ENCODE peak calls at places on chromosomes 7 and 10, in six cellular contexts. Q is GM23248, B is hepatocyte, S is PC-3, P is GM23338, U is neural progenitor cell. L is an unnamed sample. For H3K4me1, the result is how much of the 10 kb centered on the place peaks cover.

GRCh38 chr7:70092314-70093303 is 494.3 kb downstream of the AUTS2 start:
- DNase-seq in P (no peak), B (peak), U (no peak), Q (no peak), S (no peak), L (no peak)

GRCh38 chr10:17737021-17737965 is 14.7 kb upstream of the TMEM236 start:
- DNase-seq in S (peak), P (peak), Q (peak), U (peak), B (peak), L (peak)

GRCh38 chr7:151518105-151518780 is 1.5 kb downstream of the RHEB start:
- DNase-seq in S (peak), Q (peak), P (peak), B (peak), U (peak), L (peak)

GRCh38 chr7:44224951-44225565 is 24.3 kb downstream of the YKT6 start:
- DNase-seq in B (no peak), P (no peak), U (no peak), S (no peak), Q (no peak), L (no peak)

GRCh38 chr10:99595770-99596465 is 24.3 kb downstream of the SLC25A28 start:
- DNase-seq in Q (peak), B (peak), U (peak), S (no peak), P (peak), L (no peak)

GRCh38 chr7:112395411-112395810 is 54.8 kb upstream of the IFRD1 start:
- DNase-seq in B (no peak), Q (no peak), S (no peak), P (no peak), U (no peak), L (no peak)

GRCh38 chr10:67075381-67076001 is 149.7 kb downstream of the LRRTM3 start:
- DNase-seq in U (no peak), Q (no peak), S (no peak), P (no peak), B (peak), L (no peak)

GRCh38 chr7:100189061-100189460 is 11.3 kb downstream of the STAG3 start:
- DNase-seq in U (no peak), Q (no peak), S (no peak), B (no peak), P (no peak), L (peak)

GRCh38 chr10:4162571-4163286 is 377.7 kb upstream of the KLF6 start:
- DNase-seq in U (no peak), S (no peak), B (no peak), P (no peak), Q (no peak), L (no peak)

GRCh38 chr10:15476337-15476736 is 105.2 kb upstream of the FAM171A1 start:
- DNase-seq in S (no peak), B (no peak), P (no peak), Q (no peak), U (no peak), L (no peak)

GRCh38 chr10:86257683-86258082 is 108.9 kb downstream of the GRID1 start:
- DNase-seq in Q (no peak), P (no peak), U (no peak), B (no peak), S (no peak), L (no peak)

GRCh38 chr10:44569193-44570091 is 184.5 kb upstream of the CXCL12 start:
- DNase-seq in B (no peak), U (no peak), P (no peak), S (no peak), Q (peak), L (no peak)

GRCh38 chr7:11430112-11430511 is 401.9 kb downstream of the THSD7A start:
- DNase-seq in P (no peak), S (no peak), U (no peak), Q (no peak), B (no peak), L (no peak)

GRCh38 chr7:142503036-142503435 is 245.2 kb upstream of the PRSS58 start:
- DNase-seq in U (no peak), P (no peak), S (no peak), Q (no peak), B (no peak), L (no peak)

GRCh38 chr10:132364594-132364970 is 32.4 kb upstream of the PWWP2B start:
- DNase-seq in U (no peak), S (no peak), P (no peak), Q (peak), B (peak), L (no peak)

GRCh38 chr7:92843034-92843760 is 6.8 kb upstream of the CDK6 start:
- DNase-seq in B (no peak), S (no peak), U (no peak), P (no peak), Q (peak), L (no peak)

GRCh38 chr10:61410353-61410752 is 42.8 kb downstream of the TMEM26 start:
- DNase-seq in Q (no peak), P (peak), S (no peak), U (no peak), B (no peak), L (no peak)

GRCh38 chr10:95793401-95794045 is 37.6 kb downstream of the ENTPD1 start:
- DNase-seq in Q (no peak), P (no peak), S (no peak), B (no peak), U (no peak), L (no peak)

GRCh38 chr10:97532935-97533671 is 34.4 kb downstream of the UBTD1 start:
- DNase-seq in S (no peak), U (peak), Q (peak), B (no peak), P (peak), L (no peak)

GRCh38 chr7:150972094-150972493 is 6.0 kb downstream of the KCNH2 start:
- DNase-seq in U (peak), Q (no peak), S (no peak), B (no peak), P (no peak), L (no peak)

GRCh38 chr10:122329416-122329815 is 45.1 kb upstream of the PLEKHA1 start:
- DNase-seq in B (no peak), U (no peak), S (no peak), P (no peak), Q (no peak), L (no peak)

GRCh38 chr10:42780456-42780855 is 2.1 kb upstream of the BMS1 start:
- DNase-seq in P (no peak), Q (no peak), U (no peak), S (no peak), B (no peak), L (no peak)

GRCh38 chr7:80508440-80508839 is 3.4 kb downstream of the GNAT3 start:
- DNase-seq in P (no peak), U (no peak), S (no peak), Q (peak), B (no peak), L (no peak)

GRCh38 chr10:26777686-26778085 is 80.2 kb downstream of the PDSS1 start:
- DNase-seq in S (no peak), U (no peak), B (no peak), P (no peak), Q (no peak), L (no peak)

GRCh38 chr10:81848931-81849330 is 26.1 kb upstream of the NRG3 start:
- DNase-seq in P (no peak), B (no peak), S (no peak), Q (no peak), U (no peak), L (no peak)

GRCh38 chr7:4066626-4067475 is 615.2 kb upstream of the FOXK1 start:
- DNase-seq in Q (no peak), S (no peak), B (no peak), P (no peak), U (peak), L (no peak)

GRCh38 chr7:159130199-159130775 is 14.4 kb downstream of the VIPR2 start:
- DNase-seq in Q (no peak), S (no peak), B (no peak), P (no peak), U (no peak), L (no peak)
- TF ChIP-seq EZH2phosphoT487 in Q (no peak), S (no peak), B (no peak), P (no peak), U (no peak), L (no peak)

DNA sequence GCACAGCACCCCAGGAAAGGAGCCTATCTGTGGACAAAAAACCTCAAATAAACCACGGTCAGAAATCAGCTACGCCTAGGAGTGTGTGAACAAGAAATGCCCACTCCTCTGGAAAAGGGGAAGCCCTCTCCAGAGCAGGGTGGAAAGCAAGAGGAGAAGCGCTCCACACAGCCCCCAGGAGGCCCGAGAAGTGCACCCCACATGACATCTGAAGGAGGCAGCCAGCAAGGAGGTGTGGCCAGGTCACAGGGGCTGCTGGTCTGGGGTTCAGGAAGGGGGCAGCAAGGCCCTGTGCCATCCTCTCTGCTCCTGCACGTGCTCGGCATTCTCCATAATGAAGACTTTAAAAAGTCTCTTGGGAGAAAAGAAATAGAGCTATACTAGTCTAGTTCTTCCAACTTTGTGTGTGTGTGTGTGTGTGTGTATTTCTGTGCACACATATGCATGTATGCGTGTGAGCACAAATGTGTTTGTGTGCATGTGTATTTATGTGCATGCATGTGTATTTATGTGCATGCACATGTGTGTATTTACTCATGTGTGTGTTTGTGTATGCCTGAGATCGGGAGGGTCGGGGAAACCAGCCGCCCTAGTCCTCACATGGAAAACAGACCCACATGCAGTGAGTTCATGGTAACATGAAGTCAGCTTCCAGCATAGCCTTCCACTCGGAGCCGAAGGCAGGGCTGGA is 76.4 kb downstream of the TNS3 start:
- DNase-seq in U (no peak), P (no peak), Q (no peak), S (no peak), B (no peak), L (no peak)
- H3K4me1 ChIP-seq in U (under half), P (under half), Q (under half), S (under half), B (half or more), L (under half)

GRCh38 chr10:101780187-101780817 is 2.9 kb downstream of the NPM3 start:
- DNase-seq in S (no peak), U (peak), Q (no peak), P (peak), B (no peak), L (peak)
- H3K4me3 ChIP-seq in S (peak), U (peak), Q (peak), P (peak), B (no peak), L (peak)

GRCh38 chr7:29923231-29923630 is 66.4 kb downstream of the SCRN1 start:
- DNase-seq in S (no peak), P (no peak), U (no peak), B (no peak), Q (no peak), L (no peak)

GRCh38 chr7:29919790-29920189 is 69.8 kb downstream of the SCRN1 start:
- DNase-seq in U (no peak), Q (no peak), S (no peak), P (no peak), B (no peak), L (no peak)

GRCh38 chr7:29918850-29919249 is 70.8 kb downstream of the SCRN1 start:
- DNase-seq in S (no peak), Q (no peak), U (no peak), P (no peak), B (no peak), L (no peak)

GRCh38 chr7:29921404-29922010 is 68.1 kb downstream of the SCRN1 start:
- DNase-seq in B (peak), S (peak), Q (peak), P (peak), U (peak), L (peak)

GRCh38 chr7:29920491-29920890 is 69.1 kb downstream of the SCRN1 start:
- DNase-seq in P (no peak), Q (no peak), S (peak), B (no peak), U (no peak), L (no peak)
- TF ChIP-seq EZH2phosphoT487 in P (no peak), Q (no peak), S (no peak), B (no peak), U (no peak), L (no peak)

DNA sequence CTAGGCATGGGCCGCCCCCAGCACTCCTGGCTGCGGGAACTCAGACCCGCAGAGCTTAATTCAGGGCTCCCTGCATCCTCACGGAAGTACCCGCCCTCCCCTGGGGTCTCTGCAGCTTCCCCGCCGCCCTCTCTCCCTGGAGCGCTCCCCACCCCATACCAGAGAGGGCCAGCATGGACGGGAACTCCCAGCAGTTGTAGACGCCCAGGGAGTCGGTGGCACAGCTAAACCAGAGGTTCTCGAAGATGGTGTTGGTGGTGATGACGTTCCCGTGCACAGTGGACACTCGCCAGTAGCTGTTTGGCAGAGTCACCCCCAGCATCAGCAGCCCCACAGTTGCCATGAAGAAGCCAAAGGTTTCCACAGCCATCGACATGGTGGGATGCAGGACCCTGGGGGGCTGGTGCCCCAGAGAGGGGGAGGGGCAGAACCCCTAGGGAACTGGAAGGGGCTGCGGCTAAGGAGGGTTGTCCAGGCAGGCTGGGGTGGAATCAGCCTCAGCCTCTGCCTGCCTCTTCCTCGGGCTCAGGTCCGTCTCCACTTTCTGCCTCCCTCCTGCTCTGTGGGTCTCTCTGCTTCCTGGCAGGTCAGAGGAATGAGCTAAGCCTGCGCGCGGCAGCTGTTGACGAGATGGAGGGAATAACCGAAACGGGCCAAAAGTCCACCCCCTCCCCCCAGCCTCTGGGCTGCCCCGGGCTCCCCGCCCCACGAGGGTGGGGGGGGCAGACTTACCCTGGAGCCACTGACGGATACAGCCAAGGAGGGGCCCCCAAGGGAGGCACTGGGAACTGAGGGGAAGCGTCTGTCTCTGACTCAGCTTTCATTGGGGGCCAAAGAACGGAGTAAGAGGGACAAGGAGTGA is at the start of gene CLDN15:
- DNase-seq in S (no peak), B (peak), U (no peak), P (no peak), Q (peak), L (no peak)
- H3K4me1 ChIP-seq in S (under half), B (under half), U (under half), P (under half), Q (under half), L (under half)

GRCh38 chr7:55288070-55288824 is 76.9 kb upstream of the LANCL2 start:
- DNase-seq in Q (peak), U (no peak), B (no peak), S (no peak), P (no peak), L (no peak)
- H3K4me3 ChIP-seq in Q (no peak), U (no peak), B (no peak), S (no peak), P (no peak), L (no peak)

GRCh38 chr10:74328388-74328787 is 177.4 kb downstream of the ADK start:
- DNase-seq in P (no peak), Q (no peak), B (no peak), U (no peak), S (no peak), L (no peak)
- TF ChIP-seq EZH2phosphoT487 in P (no peak), Q (no peak), B (no peak), U (no peak), S (no peak), L (no peak)

DNA sequence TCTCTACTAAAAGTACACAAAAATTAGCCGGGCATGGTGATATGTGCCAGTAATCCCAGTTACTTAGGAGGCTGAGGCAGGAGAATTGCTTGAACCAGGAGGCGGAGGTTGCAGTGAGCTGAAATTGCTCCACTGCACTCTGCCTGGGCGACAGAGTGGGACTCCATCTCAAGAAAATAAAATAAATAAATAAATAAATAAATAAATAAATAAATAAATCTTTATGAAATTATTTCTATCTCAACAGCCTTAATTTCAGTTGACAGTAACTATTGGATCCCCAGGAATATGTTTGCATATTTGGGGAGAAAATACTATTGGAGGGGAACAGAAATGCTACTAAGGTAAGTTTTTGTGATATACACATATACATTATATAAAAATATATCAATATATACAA is 20.0 kb downstream of the TMEM229A start:
- DNase-seq in Q (no peak), U (no peak), P (no peak), S (no peak), B (no peak), L (no peak)
- H3K4me1 ChIP-seq in Q (under half), U (under half), P (under half), S (under half), B (under half), L (under half)

L was measured in OCI-LY7.